ENCODE peak calls at places on chromosomes 13 and 19, in nine cellular contexts. P is hepatocyte, R is SK-N-SH, Q is PC-3, B is GM23248, S is PC-9, V is OCI-LY7, N is MM.1S, Z is HCT116. X is an unnamed sample. For H3K9me2, the result is how much of the 10 kb centered on the place peaks cover.

GRCh38 chr13:99995503-99996176 is 14.1 kb downstream of the ZIC2 start:
- DNase-seq in P (no peak), R (no peak), Q (no peak), B (no peak), S (no peak), V (no peak), N (no peak), Z (no peak), X (peak)

GRCh38 chr13:30744056-30744684 is 8.8 kb downstream of the ALOX5AP start:
- DNase-seq in P (peak), R (no peak), Q (peak), B (peak), S (peak), V (peak), N (peak), Z (peak), X (no peak)

GRCh38 chr13:107099661-107100060 is 531.7 kb upstream of the ARGLU1 start:
- DNase-seq in P (no peak), R (no peak), Q (peak), B (peak), S (no peak), V (no peak), N (no peak), Z (no peak), X (no peak)

GRCh38 chr19:7242601-7243258 is 51.5 kb downstream of the INSR start:
- DNase-seq in P (no peak), R (peak), Q (peak), B (peak), S (peak), V (peak), N (peak), Z (no peak), X (no peak)

GRCh38 chr13:83577183-83577582 is 305.1 kb downstream of the SLITRK1 start:
- DNase-seq in P (no peak), R (no peak), Q (no peak), B (no peak), S (no peak), V (no peak), N (no peak), Z (no peak), X (no peak)

GRCh38 chr13:99975626-99976025 is 4.1 kb upstream of the ZIC5 start:
- DNase-seq in P (no peak), R (peak), Q (no peak), B (no peak), S (no peak), V (no peak), N (no peak), Z (no peak), X (peak)

GRCh38 chr19:7799640-7800355 is 30.2 kb upstream of the EVI5L start:
- DNase-seq in P (peak), R (peak), Q (peak), B (peak), S (peak), V (peak), N (peak), Z (peak), X (peak)

GRCh38 chr19:58350001-58350801 is 3.1 kb downstream of the A1BG start:
- DNase-seq in P (no peak), R (no peak), Q (no peak), B (no peak), S (no peak), V (no peak), N (no peak), Z (no peak), X (peak)

GRCh38 chr19:46209051-46209450 is 20.5 kb upstream of the IGFL1 start:
- DNase-seq in P (no peak), R (no peak), Q (peak), B (no peak), S (peak), V (no peak), N (no peak), Z (no peak), X (no peak)

GRCh38 chr19:23313196-23313595 is 63.0 kb upstream of the ZNF724 start:
- DNase-seq in P (no peak), R (no peak), Q (no peak), B (no peak), S (no peak), V (no peak), N (no peak), Z (no peak), X (no peak)
- H3K9me2 ChIP-seq in P (under half), R (under half), Q (under half), B (under half), S (under half), V (under half), N (under half), Z (under half), X (under half)

DNA sequence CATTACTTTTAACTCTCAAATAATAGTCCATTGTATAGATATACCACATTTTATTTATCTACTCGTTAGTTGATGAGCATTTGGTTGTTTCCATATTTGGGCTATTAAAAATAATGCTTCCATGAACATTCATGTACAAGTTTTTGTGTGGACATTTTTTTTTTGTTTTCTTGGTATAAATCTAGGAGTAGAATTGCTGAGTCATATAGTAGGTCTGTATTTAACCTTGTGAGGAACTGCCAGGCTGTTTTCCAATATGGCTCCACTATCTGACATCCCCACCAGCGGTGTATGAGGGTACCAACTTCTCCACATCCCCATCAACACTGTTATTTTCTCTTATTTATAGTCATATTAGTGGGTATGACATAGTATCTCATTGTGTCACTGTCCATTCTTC is 143.1 kb downstream of the RAP2A start:
- DNase-seq in P (no peak), R (no peak), Q (no peak), B (no peak), S (no peak), V (no peak), N (no peak), Z (no peak), X (no peak)
- H3K9me2 ChIP-seq in P (under half), R (under half), Q (under half), B (under half), S (under half), V (under half), N (under half), Z (under half), X (under half)

DNA sequence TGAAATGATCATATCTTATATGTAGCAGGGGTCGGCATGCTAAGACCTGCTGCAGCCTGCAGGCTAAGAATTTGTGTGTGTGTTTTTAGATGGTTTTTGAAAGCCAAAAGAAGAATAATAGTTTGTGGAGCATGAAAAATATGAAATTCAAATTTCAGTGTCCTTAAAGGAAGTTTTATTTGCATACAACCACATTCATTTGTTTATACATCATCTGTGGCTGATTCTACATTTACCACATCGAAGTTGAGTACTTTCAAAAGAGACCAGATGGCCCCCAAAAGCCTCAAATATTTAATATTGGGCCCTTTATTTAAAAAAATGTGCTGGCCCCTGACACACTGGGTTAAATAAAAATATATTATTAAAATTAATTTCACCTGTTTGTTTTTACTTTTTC is 1.3 kb downstream of the HAS1 start:
- DNase-seq in P (no peak), R (no peak), Q (no peak), B (no peak), S (no peak), V (no peak), N (no peak), Z (no peak), X (no peak)
- H3K9me2 ChIP-seq in P (under half), R (under half), Q (under half), B (under half), S (under half), V (under half), N (under half), Z (under half), X (under half)

DNA sequence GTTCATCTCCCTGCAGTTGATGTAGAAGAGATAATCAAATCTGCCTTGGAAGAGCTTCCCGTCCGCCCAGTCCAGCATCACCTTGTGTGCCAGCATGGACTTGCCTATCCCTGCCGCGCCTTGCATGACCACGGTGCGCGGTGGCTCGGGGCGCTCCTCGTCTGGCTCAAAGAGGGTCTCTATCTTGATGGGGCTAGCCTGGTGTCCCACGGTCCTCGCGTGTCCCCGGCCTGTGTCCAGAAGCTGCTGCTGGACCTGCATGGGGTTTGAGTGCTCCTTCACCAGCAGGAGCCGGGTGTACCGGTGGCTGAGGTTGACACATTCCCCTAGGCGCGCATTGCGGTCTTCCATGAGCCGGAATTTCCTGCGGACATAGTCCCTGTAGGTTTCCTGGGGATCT is 13.2 kb downstream of the NLRP12 start:
- DNase-seq in P (no peak), R (no peak), Q (no peak), B (no peak), S (no peak), V (no peak), N (no peak), Z (no peak), X (no peak)
- H3K9me2 ChIP-seq in P (under half), R (under half), Q (under half), B (under half), S (under half), V (under half), N (under half), Z (under half), X (under half)

DNA sequence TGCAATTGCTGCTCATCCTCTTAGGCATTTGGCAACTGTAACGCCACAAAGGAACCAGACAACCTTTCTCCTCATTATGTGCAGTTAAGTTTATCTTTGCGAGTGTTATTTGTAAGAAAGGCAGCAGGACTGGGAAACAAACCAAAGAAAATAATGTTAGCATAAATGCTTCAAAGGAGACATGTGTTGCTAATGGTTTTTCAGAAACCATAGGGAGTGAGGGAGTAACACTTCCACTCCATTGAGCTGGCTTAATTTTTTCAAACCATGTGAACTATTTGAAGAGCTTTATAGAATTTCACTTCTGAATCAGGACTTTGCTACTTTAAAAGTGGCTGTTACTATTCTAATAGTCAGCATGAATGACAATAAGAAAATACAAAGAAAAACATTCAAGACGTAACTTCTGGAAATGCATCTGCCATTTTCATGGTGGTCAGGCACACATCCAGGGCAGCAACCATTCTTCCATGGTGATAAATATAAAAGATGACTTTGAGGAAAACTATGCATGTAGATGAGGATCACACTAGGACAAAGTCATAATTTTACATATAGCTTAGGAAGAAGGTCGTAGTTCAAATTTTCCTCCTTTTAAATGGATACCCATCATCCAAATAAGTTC is 423.2 kb downstream of the MZT1 start:
- DNase-seq in P (no peak), R (no peak), Q (no peak), B (no peak), S (no peak), V (no peak), N (no peak), Z (no peak), X (no peak)
- H3K9me2 ChIP-seq in P (under half), R (under half), Q (under half), B (under half), S (under half), V (under half), N (under half), Z (under half), X (under half)

GRCh38 chr19:27793128-27793643 is 1419.8 kb downstream of the UQCRFS1 start:
- DNase-seq in P (peak), R (peak), Q (peak), B (peak), S (peak), V (peak), N (peak), Z (peak), X (peak)

GRCh38 chr19:27795369-27795768 is 1417.6 kb downstream of the UQCRFS1 start:
- DNase-seq in P (no peak), R (no peak), Q (no peak), B (no peak), S (no peak), V (no peak), N (no peak), Z (no peak), X (no peak)

GRCh38 chr19:27794444-27795042 is 1418.4 kb downstream of the UQCRFS1 start:
- DNase-seq in P (peak), R (no peak), Q (peak), B (peak), S (peak), V (peak), N (peak), Z (no peak), X (peak)

GRCh38 chr19:27793644-27794443 is 1419.1 kb downstream of the UQCRFS1 start:
- DNase-seq in P (peak), R (peak), Q (peak), B (peak), S (peak), V (peak), N (peak), Z (peak), X (peak)

GRCh38 chr19:27792576-27793127 is 1420.3 kb downstream of the UQCRFS1 start:
- DNase-seq in P (no peak), R (no peak), Q (no peak), B (peak), S (no peak), V (no peak), N (no peak), Z (no peak), X (no peak)
- H3K9me2 ChIP-seq in P (under half), R (under half), Q (under half), B (under half), S (under half), V (under half), N (under half), Z (under half), X (under half)

DNA sequence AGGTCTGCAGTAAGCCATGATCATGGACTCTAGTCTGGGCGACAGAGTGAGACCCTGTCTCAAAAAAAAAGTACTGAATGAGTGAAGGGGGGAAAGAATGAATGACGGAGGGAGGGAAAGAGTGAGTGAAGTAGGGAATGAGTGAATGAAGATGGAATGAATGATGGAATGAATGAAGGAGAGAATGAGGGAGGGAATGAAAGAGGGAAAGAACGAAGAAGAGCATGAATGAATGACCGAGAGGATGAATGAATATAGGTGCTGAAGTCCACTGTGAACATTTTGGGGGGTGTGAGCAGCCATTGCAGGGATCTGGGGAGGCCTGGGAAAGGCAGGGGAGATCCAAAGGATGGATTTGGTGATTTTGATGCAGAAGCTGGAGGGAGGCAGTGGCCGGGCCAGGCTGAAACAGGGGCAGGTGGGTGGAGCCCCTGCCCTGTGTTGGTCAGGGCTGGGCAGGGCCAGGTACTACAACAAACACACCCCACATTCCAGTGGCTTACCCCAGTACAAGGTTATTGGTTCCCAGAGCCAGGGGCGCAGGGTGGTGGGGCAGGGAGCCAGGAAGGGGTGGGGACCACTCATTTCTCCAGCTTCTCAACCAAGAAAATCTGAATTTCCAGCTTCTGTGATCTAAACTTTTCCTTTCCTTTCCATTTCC is 14.3 kb downstream of the SLC27A1 start:
- DNase-seq in P (no peak), R (peak), Q (no peak), B (no peak), S (peak), V (no peak), N (no peak), Z (no peak), X (peak)
- H3K9me2 ChIP-seq in P (under half), R (under half), Q (under half), B (under half), S (under half), V (under half), N (under half), Z (under half), X (under half)

DNA sequence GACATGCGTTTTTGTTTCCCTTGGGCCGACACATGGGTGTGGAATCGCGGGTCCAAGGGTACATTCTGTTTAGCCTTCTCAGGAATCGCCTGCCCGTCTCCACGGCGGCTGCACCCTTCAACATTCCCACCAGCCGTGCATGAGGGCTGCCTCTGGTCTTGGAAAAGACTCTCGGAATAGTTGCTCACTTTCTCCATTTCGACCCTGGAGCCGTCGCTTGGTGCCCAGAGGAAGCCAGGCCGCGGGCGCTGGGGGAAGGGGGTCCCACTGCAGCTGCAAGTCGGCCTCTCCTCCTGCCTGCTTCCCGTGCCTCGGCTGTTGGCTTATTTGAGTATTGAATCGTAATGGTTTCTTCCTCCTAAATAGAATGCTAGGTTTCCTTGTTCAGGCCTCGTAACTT is 51.5 kb downstream of the KDM4B start:
- DNase-seq in P (no peak), R (no peak), Q (no peak), B (no peak), S (no peak), V (no peak), N (no peak), Z (no peak), X (no peak)
- H3K9me2 ChIP-seq in P (under half), R (under half), Q (under half), B (under half), S (under half), V (under half), N (under half), Z (under half), X (under half)

DNA sequence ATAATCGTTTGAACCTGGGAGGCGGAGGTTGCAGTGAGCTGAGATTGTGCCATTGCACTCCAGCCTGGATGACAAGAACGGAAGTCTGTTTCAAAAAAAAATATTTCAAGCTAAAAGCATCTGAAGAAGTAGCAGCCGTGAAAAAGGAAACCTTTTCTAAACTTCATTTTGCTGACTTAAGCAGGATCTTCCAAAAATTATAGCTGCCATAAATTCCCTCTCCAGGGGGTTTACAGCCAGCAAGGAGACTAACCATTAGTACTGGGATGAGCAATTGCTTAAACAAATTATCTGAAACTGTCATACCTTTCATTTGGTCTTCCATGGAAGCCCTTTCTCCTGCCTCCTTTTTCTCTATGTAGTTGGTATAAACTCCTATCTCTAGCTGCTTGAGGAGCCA is 69.9 kb upstream of the TSC22D1 start:
- DNase-seq in P (no peak), R (no peak), Q (no peak), B (no peak), S (no peak), V (no peak), N (no peak), Z (no peak), X (no peak)
- H3K9me2 ChIP-seq in P (under half), R (under half), Q (under half), B (under half), S (under half), V (under half), N (under half), Z (under half), X (under half)

GRCh38 chr13:113353254-113353653 is 10.7 kb downstream of the GRTP1 start:
- DNase-seq in P (no peak), R (no peak), Q (no peak), B (no peak), S (no peak), V (no peak), N (no peak), Z (no peak), X (no peak)

GRCh38 chr13:113350065-113350937 is 13.6 kb downstream of the GRTP1 start:
- DNase-seq in P (no peak), R (no peak), Q (no peak), B (peak), S (no peak), V (peak), N (no peak), Z (no peak), X (no peak)

GRCh38 chr13:113350938-113351335 is 13.0 kb downstream of the GRTP1 start:
- DNase-seq in P (no peak), R (no peak), Q (no peak), B (no peak), S (no peak), V (no peak), N (no peak), Z (no peak), X (no peak)

GRCh38 chr13:113349491-113349890 is 14.4 kb downstream of the GRTP1 start:
- DNase-seq in P (no peak), R (no peak), Q (no peak), B (no peak), S (no peak), V (no peak), N (no peak), Z (no peak), X (no peak)

GRCh38 chr13:113351514-113352026 is 12.4 kb downstream of the GRTP1 start:
- DNase-seq in P (no peak), R (no peak), Q (no peak), B (no peak), S (no peak), V (no peak), N (no peak), Z (no peak), X (no peak)
- H3K9me2 ChIP-seq in P (under half), R (under half), Q (under half), B (under half), S (under half), V (under half), N (under half), Z (under half), X (under half)